ENCODE peak calls at places on chromosomes 3 and 15, in eight cellular contexts. One of them, this sample, is unnamed. For H3K4me1 and H3K36me3, the result is how much of the 10 kb centered on the place peaks cover.

GRCh38 chr3:186526256-186526606 is 17.9 kb downstream of the CRYGS start:
- DNase-seq in endodermal cell: no peak
- DNase-seq in endothelial cell of umbilical vein: no peak
- DNase-seq in Peyer's patch: no peak
- DNase-seq in thoracic aorta: no peak
- DNase-seq in breast epithelium: no peak
- DNase-seq in adrenal gland: no peak
- DNase-seq in stomach: no peak
- DNase-seq in this sample: no peak

GRCh38 chr15:93246266-93247242 is 157.5 kb upstream of the RGMA start:
- DNase-seq in endodermal cell: no peak
- DNase-seq in breast epithelium: no peak
- DNase-seq in Peyer's patch: no peak
- DNase-seq in endothelial cell of umbilical vein: no peak
- DNase-seq in thoracic aorta: no peak
- DNase-seq in adrenal gland: no peak
- DNase-seq in stomach: no peak
- DNase-seq in this sample: no peak

GRCh38 chr3:153051427-153052095 is 110.5 kb upstream of the RAP2B start:
- DNase-seq in thoracic aorta: no peak
- DNase-seq in breast epithelium: no peak
- DNase-seq in adrenal gland: no peak
- DNase-seq in Peyer's patch: no peak
- DNase-seq in stomach: no peak
- DNase-seq in endodermal cell: no peak
- DNase-seq in endothelial cell of umbilical vein: peak
- DNase-seq in this sample: no peak

GRCh38 chr3:71153753-71154152 is 429.8 kb downstream of the FOXP1 start:
- DNase-seq in endothelial cell of umbilical vein: no peak
- DNase-seq in adrenal gland: no peak
- DNase-seq in stomach: no peak
- DNase-seq in Peyer's patch: no peak
- DNase-seq in breast epithelium: no peak
- DNase-seq in endodermal cell: no peak
- DNase-seq in thoracic aorta: no peak
- DNase-seq in this sample: no peak

GRCh38 chr3:3699407-3699806 is 99.8 kb upstream of the LRRN1 start:
- DNase-seq in adrenal gland: no peak
- DNase-seq in breast epithelium: no peak
- DNase-seq in thoracic aorta: no peak
- DNase-seq in endodermal cell: no peak
- DNase-seq in endothelial cell of umbilical vein: no peak
- DNase-seq in Peyer's patch: no peak
- DNase-seq in stomach: no peak
- DNase-seq in this sample: no peak

GRCh38 chr15:79431636-79432344 is at the start of gene MINAR1:
- DNase-seq in endodermal cell: peak
- DNase-seq in stomach: no peak
- DNase-seq in endothelial cell of umbilical vein: peak
- DNase-seq in thoracic aorta: no peak
- DNase-seq in Peyer's patch: no peak
- DNase-seq in breast epithelium: no peak
- DNase-seq in adrenal gland: peak
- DNase-seq in this sample: no peak

GRCh38 chr15:95302206-95302605 is 1028.3 kb upstream of the NR2F2 start:
- DNase-seq in breast epithelium: no peak
- DNase-seq in stomach: no peak
- DNase-seq in endothelial cell of umbilical vein: peak
- DNase-seq in thoracic aorta: no peak
- DNase-seq in adrenal gland: no peak
- DNase-seq in endodermal cell: no peak
- DNase-seq in Peyer's patch: no peak
- DNase-seq in this sample: no peak

GRCh38 chr3:175692256-175692655 is 833.1 kb downstream of the NAALADL2 start:
- DNase-seq in adrenal gland: no peak
- DNase-seq in endodermal cell: no peak
- DNase-seq in Peyer's patch: no peak
- DNase-seq in endothelial cell of umbilical vein: no peak
- DNase-seq in stomach: no peak
- DNase-seq in thoracic aorta: no peak
- DNase-seq in breast epithelium: no peak
- DNase-seq in this sample: no peak

GRCh38 chr3:114333180-114333922 is 39.5 kb downstream of the TIGIT start:
- DNase-seq in endodermal cell: no peak
- DNase-seq in stomach: no peak
- DNase-seq in Peyer's patch: no peak
- DNase-seq in endothelial cell of umbilical vein: no peak
- DNase-seq in thoracic aorta: no peak
- DNase-seq in adrenal gland: no peak
- DNase-seq in breast epithelium: no peak
- DNase-seq in this sample: no peak

GRCh38 chr15:51620647-51621046 is 1.9 kb downstream of the DMXL2 start:
- DNase-seq in thoracic aorta: no peak
- DNase-seq in endothelial cell of umbilical vein: no peak
- DNase-seq in adrenal gland: no peak
- DNase-seq in Peyer's patch: no peak
- DNase-seq in endodermal cell: no peak
- DNase-seq in stomach: no peak
- DNase-seq in breast epithelium: no peak
- DNase-seq in this sample: no peak

GRCh38 chr3:151415289-151415688 is 30.7 kb upstream of the P2RY12 start:
- DNase-seq in Peyer's patch: no peak
- DNase-seq in breast epithelium: no peak
- DNase-seq in adrenal gland: no peak
- DNase-seq in stomach: no peak
- DNase-seq in endodermal cell: no peak
- DNase-seq in endothelial cell of umbilical vein: no peak
- DNase-seq in thoracic aorta: no peak
- DNase-seq in this sample: no peak

GRCh38 chr3:94928921-94929320 is 866.1 kb downstream of the NSUN3 start:
- DNase-seq in endodermal cell: no peak
- DNase-seq in endothelial cell of umbilical vein: no peak
- DNase-seq in adrenal gland: peak
- DNase-seq in thoracic aorta: no peak
- DNase-seq in breast epithelium: no peak
- DNase-seq in stomach: no peak
- DNase-seq in Peyer's patch: no peak
- DNase-seq in this sample: no peak

GRCh38 chr3:46866720-46867549 is 3.7 kb upstream of the MYL3 start:
- DNase-seq in stomach: peak
- DNase-seq in breast epithelium: no peak
- DNase-seq in adrenal gland: peak
- DNase-seq in endodermal cell: peak
- DNase-seq in endothelial cell of umbilical vein: peak
- DNase-seq in Peyer's patch: peak
- DNase-seq in thoracic aorta: peak
- DNase-seq in this sample: peak

DNA sequence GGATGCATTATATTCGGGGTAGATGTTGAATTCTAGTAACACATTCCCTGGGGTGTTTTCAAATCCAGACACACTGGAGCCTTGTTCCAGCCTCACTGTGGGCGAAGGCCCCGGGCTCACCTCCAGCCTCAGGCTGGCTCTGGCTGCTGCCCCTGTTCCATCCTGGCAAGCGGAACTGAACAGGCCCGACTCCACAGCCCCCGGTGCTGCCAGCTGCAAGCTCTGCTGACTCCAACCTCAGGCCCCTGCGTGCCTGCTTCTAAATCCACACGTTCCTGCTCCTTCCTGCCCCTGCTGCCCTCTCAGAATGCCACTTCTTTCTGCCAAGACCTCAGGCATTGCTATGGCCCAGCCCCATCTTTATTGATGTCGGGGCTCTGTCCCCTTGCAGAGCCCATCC is 90.6 kb downstream of the LIPC start:
- DNase-seq in thoracic aorta: no peak
- DNase-seq in breast epithelium: no peak
- DNase-seq in stomach: no peak
- DNase-seq in endothelial cell of umbilical vein: no peak
- DNase-seq in adrenal gland: no peak
- DNase-seq in Peyer's patch: no peak
- DNase-seq in endodermal cell: no peak
- DNase-seq in this sample: no peak
- H3K4me1 ChIP-seq in thoracic aorta: under half
- H3K4me1 ChIP-seq in breast epithelium: under half
- H3K4me1 ChIP-seq in stomach: under half
- H3K4me1 ChIP-seq in endothelial cell of umbilical vein: under half
- H3K4me1 ChIP-seq in adrenal gland: under half
- H3K4me1 ChIP-seq in Peyer's patch: under half
- H3K4me1 ChIP-seq in endodermal cell: under half
- H3K4me1 ChIP-seq in this sample: under half

DNA sequence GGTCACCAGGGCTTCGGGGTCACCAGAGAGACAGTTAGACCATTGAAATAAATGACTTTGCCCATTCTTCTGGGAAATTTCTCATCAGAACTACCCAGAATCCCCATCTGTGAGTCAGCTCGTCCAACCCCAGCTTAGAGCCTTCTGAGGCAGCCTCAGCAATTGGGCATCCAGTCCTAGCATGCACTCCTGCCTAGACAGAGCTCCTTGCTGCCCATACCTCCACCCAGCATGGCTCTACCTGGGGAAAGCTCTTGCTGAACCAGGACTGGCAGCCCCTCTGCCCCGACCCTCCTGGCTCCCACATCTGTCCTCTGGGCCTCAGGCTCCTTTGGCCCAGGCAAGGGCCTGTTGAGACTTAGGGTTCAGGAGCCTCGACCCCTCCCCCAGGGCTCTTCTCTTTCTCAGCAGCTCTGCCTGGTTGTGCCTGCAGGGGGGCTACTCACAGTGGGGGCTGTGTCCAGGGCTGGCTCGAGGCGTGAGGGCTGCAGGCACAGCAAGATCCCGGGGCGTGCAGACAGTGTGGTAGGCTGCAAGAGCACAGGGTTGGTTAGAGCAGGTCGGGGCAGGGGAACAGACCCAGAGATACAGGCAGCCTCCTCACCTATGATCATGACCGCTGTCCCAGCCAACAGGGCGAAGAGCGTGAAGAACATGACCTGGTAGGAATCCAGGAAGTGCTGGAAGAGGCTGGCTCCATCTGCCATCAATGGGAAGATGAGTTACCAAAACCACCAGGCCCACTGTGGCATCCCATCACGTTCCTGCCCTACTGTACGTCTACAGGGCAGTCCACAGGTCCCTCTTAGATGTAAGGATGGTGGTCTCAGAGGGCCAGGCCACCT is 101.3 kb downstream of the NUP210 start:
- DNase-seq in breast epithelium: no peak
- DNase-seq in Peyer's patch: no peak
- DNase-seq in endothelial cell of umbilical vein: no peak
- DNase-seq in thoracic aorta: no peak
- DNase-seq in stomach: no peak
- DNase-seq in endodermal cell: no peak
- DNase-seq in adrenal gland: no peak
- DNase-seq in this sample: no peak
- H3K36me3 ChIP-seq in breast epithelium: under half
- H3K36me3 ChIP-seq in Peyer's patch: under half
- H3K36me3 ChIP-seq in endothelial cell of umbilical vein: under half
- H3K36me3 ChIP-seq in thoracic aorta: under half
- H3K36me3 ChIP-seq in stomach: half or more
- H3K36me3 ChIP-seq in endodermal cell: under half
- H3K36me3 ChIP-seq in adrenal gland: under half
- H3K36me3 ChIP-seq in this sample: under half

GRCh38 chr3:45011756-45012441 is 14.2 kb upstream of the CLEC3B start:
- DNase-seq in endothelial cell of umbilical vein: peak
- DNase-seq in thoracic aorta: no peak
- DNase-seq in stomach: peak
- DNase-seq in breast epithelium: peak
- DNase-seq in adrenal gland: peak
- DNase-seq in Peyer's patch: no peak
- DNase-seq in endodermal cell: no peak
- DNase-seq in this sample: peak
- H3K27ac ChIP-seq in endothelial cell of umbilical vein: peak
- H3K27ac ChIP-seq in thoracic aorta: peak
- H3K27ac ChIP-seq in stomach: no peak
- H3K27ac ChIP-seq in breast epithelium: peak
- H3K27ac ChIP-seq in adrenal gland: peak
- H3K27ac ChIP-seq in Peyer's patch: peak
- H3K27ac ChIP-seq in endodermal cell: no peak
- H3K27ac ChIP-seq in this sample: peak

GRCh38 chr3:133589503-133589902 is 16.0 kb downstream of the CDV3 start:
- DNase-seq in endothelial cell of umbilical vein: no peak
- DNase-seq in endodermal cell: no peak
- DNase-seq in adrenal gland: no peak
- DNase-seq in stomach: no peak
- DNase-seq in Peyer's patch: no peak
- DNase-seq in breast epithelium: no peak
- DNase-seq in thoracic aorta: no peak
- DNase-seq in this sample: no peak

GRCh38 chr3:133583396-133583795 is 9.9 kb downstream of the CDV3 start:
- DNase-seq in thoracic aorta: no peak
- DNase-seq in adrenal gland: no peak
- DNase-seq in endodermal cell: no peak
- DNase-seq in stomach: no peak
- DNase-seq in breast epithelium: no peak
- DNase-seq in Peyer's patch: no peak
- DNase-seq in endothelial cell of umbilical vein: no peak
- DNase-seq in this sample: no peak

GRCh38 chr3:133588784-133589465 is 15.4 kb downstream of the CDV3 start:
- DNase-seq in breast epithelium: no peak
- DNase-seq in thoracic aorta: no peak
- DNase-seq in stomach: no peak
- DNase-seq in adrenal gland: no peak
- DNase-seq in Peyer's patch: no peak
- DNase-seq in endothelial cell of umbilical vein: no peak
- DNase-seq in endodermal cell: no peak
- DNase-seq in this sample: no peak

GRCh38 chr3:133591271-133591742 is 17.8 kb downstream of the CDV3 start:
- DNase-seq in stomach: no peak
- DNase-seq in endothelial cell of umbilical vein: peak
- DNase-seq in Peyer's patch: no peak
- DNase-seq in thoracic aorta: no peak
- DNase-seq in endodermal cell: no peak
- DNase-seq in adrenal gland: no peak
- DNase-seq in breast epithelium: no peak
- DNase-seq in this sample: no peak

GRCh38 chr3:133588035-133588434 is 14.5 kb downstream of the CDV3 start:
- DNase-seq in thoracic aorta: no peak
- DNase-seq in endodermal cell: no peak
- DNase-seq in stomach: no peak
- DNase-seq in adrenal gland: no peak
- DNase-seq in endothelial cell of umbilical vein: no peak
- DNase-seq in breast epithelium: no peak
- DNase-seq in Peyer's patch: no peak
- DNase-seq in this sample: no peak
- H3K4me1 ChIP-seq in thoracic aorta: under half
- H3K4me1 ChIP-seq in endodermal cell: under half
- H3K4me1 ChIP-seq in stomach: under half
- H3K4me1 ChIP-seq in adrenal gland: under half
- H3K4me1 ChIP-seq in endothelial cell of umbilical vein: under half
- H3K4me1 ChIP-seq in breast epithelium: under half
- H3K4me1 ChIP-seq in Peyer's patch: under half
- H3K4me1 ChIP-seq in this sample: under half

GRCh38 chr3:23834082-23834870 is 28.5 kb downstream of the UBE2E1 start:
- DNase-seq in Peyer's patch: no peak
- DNase-seq in endodermal cell: no peak
- DNase-seq in adrenal gland: no peak
- DNase-seq in endothelial cell of umbilical vein: peak
- DNase-seq in thoracic aorta: no peak
- DNase-seq in breast epithelium: no peak
- DNase-seq in stomach: no peak
- DNase-seq in this sample: no peak
- H3K36me3 ChIP-seq in Peyer's patch: under half
- H3K36me3 ChIP-seq in endodermal cell: under half
- H3K36me3 ChIP-seq in adrenal gland: under half
- H3K36me3 ChIP-seq in endothelial cell of umbilical vein: under half
- H3K36me3 ChIP-seq in thoracic aorta: under half
- H3K36me3 ChIP-seq in breast epithelium: under half
- H3K36me3 ChIP-seq in stomach: under half
- H3K36me3 ChIP-seq in this sample: under half

This sample was measured in lung.